ENCODE peak calls at places on chromosomes 3 and 15, in eight cellular contexts. M, F, H, A, T, C, I and L are unnamed samples.

GRCh38 chr3:13507791-13508339 is 27.8 kb downstream of the HDAC11 start:
- DNase-seq in H (no peak), C (no peak), A (no peak), T (peak), I (no peak), M (no peak), F (no peak), L (no peak)

GRCh38 chr3:49013738-49014660 is 4.4 kb downstream of the DALRD3 start:
- DNase-seq in A (no peak), C (peak), T (no peak), H (no peak), I (peak), M (no peak), F (no peak), L (peak)

GRCh38 chr15:56734013-56734625 is 810 bp upstream of the ZNF280D start:
- DNase-seq in F (no peak), M (no peak), C (peak), T (no peak), I (no peak), H (no peak), A (no peak), L (no peak)

GRCh38 chr3:142117452-142117851 is 31.9 kb downstream of the TFDP2 start:
- DNase-seq in M (no peak), F (no peak), C (no peak), H (no peak), A (no peak), I (no peak), T (no peak), L (no peak)

GRCh38 chr3:171875923-171876412 is 32.8 kb downstream of the TMEM212 start:
- DNase-seq in I (no peak), T (peak), A (no peak), C (peak), M (no peak), H (no peak), F (no peak), L (no peak)

GRCh38 chr3:175659951-175660350 is 800.8 kb downstream of the NAALADL2 start:
- DNase-seq in C (peak), T (no peak), F (no peak), H (no peak), A (no peak), M (no peak), I (no peak), L (no peak)

GRCh38 chr15:90845201-90845949 is 23.0 kb upstream of the FURIN start:
- DNase-seq in C (peak), F (peak), A (no peak), H (peak), M (no peak), I (no peak), T (peak), L (peak)

GRCh38 chr3:141710121-141710520 is 28.0 kb upstream of the RNF7 start:
- DNase-seq in M (no peak), H (no peak), A (no peak), I (no peak), T (no peak), C (no peak), F (no peak), L (no peak)

GRCh38 chr3:126773783-126774182 is 69.7 kb downstream of the CHCHD6 start:
- DNase-seq in F (no peak), T (no peak), A (no peak), M (no peak), C (no peak), H (no peak), I (no peak), L (no peak)

GRCh38 chr15:70539409-70539808 is 223.9 kb downstream of the UACA start:
- DNase-seq in T (no peak), M (no peak), F (no peak), A (no peak), C (no peak), I (no peak), H (no peak), L (no peak)

GRCh38 chr3:26369133-26369532 is 253.4 kb upstream of the LRRC3B start:
- DNase-seq in C (no peak), M (no peak), F (no peak), I (no peak), T (no peak), A (no peak), H (no peak), L (no peak)

GRCh38 chr15:68619303-68619698 is 40.5 kb downstream of the CORO2B start:
- DNase-seq in F (no peak), M (no peak), C (no peak), H (no peak), I (no peak), A (no peak), T (no peak), L (no peak)

GRCh38 chr15:98650871-98651481 is 2.6 kb downstream of the IGF1R start:
- DNase-seq in F (no peak), A (no peak), H (no peak), C (peak), T (peak), M (no peak), I (no peak), L (peak)

GRCh38 chr3:22117751-22118346 is 366.8 kb upstream of the ZNF385D start:
- DNase-seq in C (peak), M (no peak), F (peak), H (peak), T (peak), I (peak), A (peak), L (no peak)

GRCh38 chr3:150783334-150783733 is 20.4 kb upstream of the SIAH2 start:
- DNase-seq in C (no peak), A (no peak), T (no peak), M (no peak), I (no peak), H (no peak), F (no peak), L (no peak)

GRCh38 chr3:118628704-118629341 is 405.8 kb downstream of the IGSF11 start:
- DNase-seq in C (peak), A (peak), T (peak), I (peak), H (peak), M (peak), F (no peak), L (peak)

GRCh38 chr3:10524799-10525301 is 19.5 kb upstream of the ATP2B2 start:
- DNase-seq in C (no peak), I (no peak), F (no peak), H (no peak), M (no peak), A (no peak), T (no peak), L (no peak)

GRCh38 chr15:69232144-69232543 is 66.6 kb upstream of the PAQR5 start:
- DNase-seq in A (no peak), C (peak), T (no peak), F (peak), I (no peak), M (no peak), H (no peak), L (no peak)

GRCh38 chr3:3157484-3157883 is 22.0 kb downstream of the CRBN start:
- DNase-seq in M (no peak), F (no peak), C (no peak), I (no peak), A (no peak), T (no peak), H (no peak), L (no peak)

GRCh38 chr15:38536201-38536676 is 28.4 kb downstream of the RASGRP1 start:
- DNase-seq in C (no peak), H (peak), A (no peak), F (peak), T (peak), I (no peak), M (no peak), L (no peak)

GRCh38 chr15:52295421-52295991 is at the start of gene MYO5C:
- DNase-seq in M (peak), C (no peak), A (no peak), I (peak), F (no peak), H (no peak), T (peak), L (peak)

GRCh38 chr3:146160233-146160963 is 586 bp downstream of the PLOD2 start:
- DNase-seq in C (peak), I (peak), F (peak), A (peak), M (peak), T (peak), H (no peak), L (peak)

GRCh38 chr3:183291511-183292031 is 38.5 kb downstream of the B3GNT5 start:
- DNase-seq in I (no peak), T (peak), A (no peak), M (no peak), H (no peak), C (peak), F (no peak), L (no peak)

GRCh38 chr3:72319202-72320095 is 528.8 kb downstream of the SHQ1 start:
- DNase-seq in M (no peak), H (no peak), F (no peak), T (no peak), I (no peak), A (no peak), C (peak), L (no peak)